ENCODE peak calls at places on chromosomes 6 and 20, in six cellular contexts. F is astrocyte, C is A549, M is DND-41, W is neuronal stem cell, K is HCT116. R is an unnamed sample.

GRCh38 chr6:158290659-158291058 is 21.6 kb upstream of the TULP4 start:
- DNase-seq in F (no peak), C (no peak), M (peak), W (no peak), K (no peak), R (peak)

GRCh38 chr6:11389977-11390376 is 147.6 kb upstream of the TMEM170B start:
- DNase-seq in F (peak), C (no peak), M (no peak), W (no peak), K (no peak), R (no peak)

GRCh38 chr6:155085582-155086253 is 90.6 kb downstream of the TIAM2 start:
- DNase-seq in F (peak), C (peak), M (no peak), W (no peak), K (peak), R (no peak)

GRCh38 chr6:14544689-14545088 is 427.1 kb downstream of the CD83 start:
- DNase-seq in F (no peak), C (no peak), M (no peak), W (no peak), K (no peak), R (no peak)

GRCh38 chr20:50138479-50139393 is 14.8 kb downstream of the PEDS1 start:
- DNase-seq in F (no peak), C (no peak), M (no peak), W (no peak), K (no peak), R (no peak)

GRCh38 chr6:19301980-19302379 is 535.2 kb upstream of the ID4 start:
- DNase-seq in F (peak), C (no peak), M (no peak), W (no peak), K (no peak), R (no peak)

GRCh38 chr6:108169801-108170606 is 4.2 kb downstream of the NR2E1 start:
- DNase-seq in F (no peak), C (no peak), M (no peak), W (no peak), K (no peak), R (no peak)

GRCh38 chr20:56974499-56975250 is 291.8 kb downstream of the BMP7 start:
- DNase-seq in F (peak), C (peak), M (peak), W (peak), K (peak), R (peak)

GRCh38 chr6:100435299-100435698 is 29.4 kb downstream of the SIM1 start:
- DNase-seq in F (peak), C (peak), M (no peak), W (no peak), K (peak), R (no peak)

GRCh38 chr6:8983202-8983688 is 547.9 kb upstream of the SLC35B3 start:
- DNase-seq in F (peak), C (peak), M (peak), W (peak), K (peak), R (peak)

GRCh38 chr6:35905841-35906498 is 14.9 kb downstream of the SRPK1 start:
- DNase-seq in F (no peak), C (no peak), M (no peak), W (no peak), K (no peak), R (no peak)

GRCh38 chr6:107864235-107864970 is 40.3 kb upstream of the SCML4 start:
- DNase-seq in F (no peak), C (no peak), M (no peak), W (no peak), K (no peak), R (no peak)

GRCh38 chr20:21643417-21643816 is 62.0 kb upstream of the PAX1 start:
- DNase-seq in F (no peak), C (no peak), M (no peak), W (no peak), K (no peak), R (no peak)

GRCh38 chr6:113344969-113345368 is 512.2 kb upstream of the MARCKS start:
- DNase-seq in F (peak), C (no peak), M (no peak), W (no peak), K (no peak), R (no peak)

GRCh38 chr6:81171991-81172740 is 580.3 kb downstream of the TENT5A start:
- DNase-seq in F (peak), C (no peak), M (no peak), W (no peak), K (peak), R (no peak)

GRCh38 chr6:136092897-136093296 is 157.2 kb downstream of the MTFR2 start:
- DNase-seq in F (no peak), C (no peak), M (no peak), W (no peak), K (no peak), R (no peak)

GRCh38 chr6:127118505-127119360 is at the start of gene RSPO3:
- DNase-seq in F (no peak), C (peak), M (no peak), W (peak), K (no peak), R (peak)

GRCh38 chr20:47921306-47922279 is 136.3 kb upstream of the SULF2 start:
- DNase-seq in F (no peak), C (no peak), M (no peak), W (no peak), K (no peak), R (no peak)

GRCh38 chr20:32727663-32728062 is 15.6 kb downstream of the COMMD7 start:
- DNase-seq in F (peak), C (no peak), M (no peak), W (no peak), K (no peak), R (no peak)

DNA sequence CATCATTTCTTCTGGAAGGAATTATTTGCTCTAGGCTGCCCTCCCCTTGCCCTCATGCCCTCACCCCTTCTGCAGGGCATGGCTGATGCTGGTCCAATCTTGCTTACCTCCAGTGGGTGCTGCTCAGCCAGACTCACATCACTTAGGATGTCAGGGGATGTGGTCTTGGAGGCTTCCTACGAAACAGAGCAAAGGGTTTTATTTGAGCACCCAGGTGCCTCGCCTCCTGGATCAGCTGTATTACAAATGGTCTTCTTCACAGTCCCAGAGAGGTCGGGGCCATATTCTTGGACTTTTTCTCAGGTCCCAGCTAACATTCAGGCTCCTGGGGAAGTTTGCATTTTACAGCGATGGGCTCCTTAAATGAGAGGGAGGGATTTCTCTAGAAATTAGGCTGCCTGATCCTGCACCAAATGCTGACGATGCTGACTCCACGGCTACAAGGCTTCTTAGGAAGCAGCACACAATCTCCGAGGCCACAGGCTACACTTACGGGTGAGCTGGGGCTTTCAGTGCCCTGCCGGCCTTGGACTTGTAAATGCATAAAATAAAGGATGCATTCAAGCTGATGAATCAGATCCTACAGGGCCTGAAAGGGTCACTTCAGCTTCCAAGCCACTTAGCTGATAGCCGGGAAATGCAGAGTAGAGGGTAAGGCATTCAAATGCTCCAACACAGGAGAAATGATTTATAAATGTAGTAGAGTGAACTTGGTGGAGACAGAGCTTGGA is 159.8 kb upstream of the ECI2 start:
- DNase-seq in F (no peak), C (no peak), M (no peak), W (no peak), K (no peak), R (no peak)
- H3K4me2 ChIP-seq in F (no peak), C (no peak), M (no peak), W (no peak), K (no peak), R (no peak)

GRCh38 chr6:133681880-133682279 is 207.0 kb upstream of the TCF21 start:
- DNase-seq in F (no peak), C (no peak), M (no peak), W (no peak), K (no peak), R (no peak)
- H3K4me2 ChIP-seq in F (no peak), C (no peak), M (no peak), W (no peak), K (no peak), R (no peak)

GRCh38 chr6:157241411-157241979 is 81.8 kb downstream of the TMEM242 start:
- DNase-seq in F (no peak), C (no peak), M (no peak), W (no peak), K (no peak), R (no peak)

GRCh38 chr6:157239148-157239547 is 84.2 kb downstream of the TMEM242 start:
- DNase-seq in F (no peak), C (no peak), M (no peak), W (no peak), K (no peak), R (no peak)

GRCh38 chr6:157239671-157240058 is 83.7 kb downstream of the TMEM242 start:
- DNase-seq in F (no peak), C (no peak), M (no peak), W (no peak), K (no peak), R (no peak)

GRCh38 chr6:157240960-157241311 is 82.4 kb downstream of the TMEM242 start:
- DNase-seq in F (no peak), C (no peak), M (no peak), W (no peak), K (no peak), R (no peak)

DNA sequence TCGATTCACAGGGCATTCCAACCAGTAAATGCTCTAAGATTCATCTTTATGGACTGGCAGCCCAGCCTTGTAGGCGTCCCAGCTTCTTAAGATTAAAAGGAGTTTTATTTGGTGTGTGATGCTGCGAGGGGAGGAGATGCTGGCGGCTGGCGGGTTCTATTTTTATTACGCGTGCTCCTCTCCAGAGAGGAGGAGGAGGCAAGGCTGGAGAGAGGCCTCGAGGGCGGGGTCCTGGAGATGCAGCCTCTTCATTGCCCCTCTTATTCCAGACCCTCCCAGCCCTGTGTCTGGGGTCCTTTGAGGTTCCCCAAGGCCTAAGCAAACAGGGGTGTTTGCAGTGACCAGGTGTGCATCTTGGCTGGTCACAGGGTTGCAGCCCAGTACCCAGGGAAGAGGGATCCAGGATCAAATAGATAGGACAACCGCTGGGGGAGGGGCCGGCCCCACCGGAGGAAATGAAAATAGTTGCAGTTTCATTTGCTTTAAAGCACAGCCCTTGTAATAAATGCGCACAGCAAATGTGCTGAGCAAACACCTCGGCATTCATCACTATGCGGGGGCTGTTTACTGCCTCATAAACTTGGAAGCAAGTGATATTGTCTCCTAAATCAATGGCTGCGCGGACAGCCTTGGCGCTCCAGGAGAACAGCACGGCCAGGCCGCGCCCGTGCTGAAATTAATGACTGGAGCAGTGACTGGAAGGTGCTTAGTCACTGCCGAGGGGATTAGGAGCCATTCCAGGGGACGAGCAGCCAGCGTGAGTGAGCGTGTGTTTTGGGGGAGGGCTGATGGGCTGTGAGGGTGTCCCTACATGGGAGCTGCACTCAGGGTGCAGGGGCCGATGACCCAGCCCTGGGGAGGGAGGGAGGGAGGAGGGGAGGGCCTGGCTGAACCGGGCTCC is 83.0 kb downstream of the TMEM242 start:
- DNase-seq in F (peak), C (no peak), M (no peak), W (no peak), K (no peak), R (peak)
- H3K4me2 ChIP-seq in F (peak), C (no peak), M (no peak), W (no peak), K (peak), R (peak)

DNA sequence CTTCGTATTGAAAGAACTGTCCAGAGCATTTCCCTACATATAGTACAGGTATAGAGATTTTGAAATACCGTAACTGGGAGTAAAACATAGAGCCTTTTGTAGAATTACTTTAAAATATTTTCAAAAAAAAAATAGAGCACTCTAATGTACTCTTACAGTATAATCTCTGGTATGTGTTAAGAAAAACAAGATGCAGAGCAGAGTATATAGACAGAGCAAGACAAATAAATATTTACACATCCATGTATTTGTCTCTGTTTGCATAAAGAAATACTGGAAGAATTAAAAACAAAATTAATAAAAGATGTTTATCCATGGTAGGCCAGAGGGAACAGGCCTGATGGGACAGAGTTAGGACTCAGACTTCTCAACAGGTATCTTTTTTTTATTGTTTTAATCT is 28.0 kb upstream of the SUMO4 start:
- DNase-seq in F (no peak), C (no peak), M (no peak), W (no peak), K (no peak), R (no peak)
- H3K4me2 ChIP-seq in F (no peak), C (no peak), M (no peak), W (no peak), K (no peak), R (no peak)

DNA sequence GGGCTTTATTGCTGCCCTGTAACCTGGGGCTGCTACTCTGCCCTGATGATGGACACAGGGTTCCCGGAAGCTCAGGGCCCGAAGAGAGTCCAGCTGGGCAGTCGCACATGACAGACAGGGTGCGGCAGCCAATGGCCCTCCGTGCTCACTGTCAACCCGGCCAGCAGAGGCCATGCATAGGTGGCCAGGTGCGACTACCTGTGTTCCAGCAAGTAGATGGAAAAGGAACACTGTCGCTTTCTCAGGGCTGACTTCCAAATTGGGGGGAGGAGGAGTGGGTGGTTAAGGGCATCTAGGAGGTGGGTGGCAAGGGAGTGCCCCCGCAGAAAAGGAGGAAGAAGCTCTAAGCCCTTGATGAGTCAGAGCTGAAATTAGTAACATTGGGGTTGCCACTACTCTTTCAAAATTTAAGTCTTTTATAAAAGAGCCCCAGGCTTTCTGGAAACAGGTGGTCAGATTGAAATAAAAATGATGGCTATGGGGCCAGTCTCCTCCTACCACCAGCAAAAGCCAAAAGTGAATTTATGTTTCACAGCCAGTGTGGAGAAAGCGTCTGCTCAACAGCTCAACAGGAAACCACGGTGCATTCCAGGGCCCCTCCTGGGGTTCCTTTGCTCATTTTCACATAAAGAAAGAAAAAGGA is 2.3 kb upstream of the RAMACL start:
- DNase-seq in F (peak), C (no peak), M (no peak), W (no peak), K (no peak), R (no peak)
- H3K4me2 ChIP-seq in F (peak), C (no peak), M (no peak), W (no peak), K (peak), R (no peak)

GRCh38 chr6:116556065-116556464 is 2.5 kb downstream of the CALHM4 start:
- DNase-seq in F (peak), C (no peak), M (no peak), W (no peak), K (no peak), R (no peak)
- H3K4me2 ChIP-seq in F (peak), C (peak), M (no peak), W (no peak), K (peak), R (no peak)

DNA sequence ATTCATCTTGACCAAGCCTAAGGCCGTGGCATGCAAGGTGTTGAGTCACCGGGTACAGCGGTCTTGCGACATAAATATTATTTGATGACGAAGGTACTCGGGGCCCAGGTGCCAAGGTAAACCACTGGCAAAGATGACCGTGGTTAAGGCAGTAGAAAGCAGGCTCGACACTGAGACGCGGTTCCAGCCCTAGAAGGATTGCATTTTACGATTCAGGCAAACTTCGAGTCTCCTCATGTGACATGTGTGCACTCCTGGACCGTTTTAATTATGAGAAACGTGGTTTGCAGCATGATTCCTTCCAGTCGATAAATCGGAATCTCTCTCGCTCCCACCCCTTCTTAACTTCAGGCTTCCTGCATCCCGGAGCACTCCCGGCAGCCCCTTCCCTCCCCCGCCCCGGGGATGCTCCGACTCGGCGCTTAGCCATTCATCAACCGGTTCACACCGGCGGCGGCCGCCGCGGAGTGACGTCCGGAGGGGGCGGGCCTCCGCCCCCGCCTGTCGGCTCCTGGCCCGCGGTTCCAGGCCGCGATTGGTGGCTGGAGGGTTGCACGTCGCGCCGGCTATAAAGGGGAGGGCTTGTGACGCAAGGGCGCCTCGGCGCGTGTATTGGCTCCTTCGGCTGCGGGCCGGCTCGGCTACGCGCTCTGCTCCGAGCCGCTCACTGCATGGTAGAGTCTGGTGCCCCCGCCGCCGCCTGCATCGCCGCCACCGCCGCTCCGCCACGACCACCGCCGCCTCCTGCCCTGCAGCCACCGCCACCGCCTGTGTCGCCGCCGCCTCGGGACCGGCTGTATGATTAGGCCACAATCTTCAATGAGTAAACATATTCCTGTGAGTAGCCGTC is at the start of the genes LOC128125822 and PTP4A1:
- DNase-seq in F (peak), C (peak), M (peak), W (peak), K (peak), R (peak)
- H3K4me2 ChIP-seq in F (peak), C (peak), M (peak), W (peak), K (peak), R (peak)

GRCh38 chr6:112232845-112233256 is 21.5 kb downstream of the LAMA4 start:
- DNase-seq in F (peak), C (no peak), M (no peak), W (no peak), K (no peak), R (no peak)
- H3K4me2 ChIP-seq in F (peak), C (no peak), M (no peak), W (no peak), K (peak), R (no peak)

GRCh38 chr6:31578058-31578457 is 2.7 kb downstream of the TNF start:
- DNase-seq in F (no peak), C (no peak), M (no peak), W (no peak), K (no peak), R (no peak)

GRCh38 chr6:31576897-31577341 is 1.6 kb downstream of the TNF start:
- DNase-seq in F (no peak), C (no peak), M (peak), W (no peak), K (no peak), R (no peak)

GRCh38 chr6:31574106-31575061 is 981 bp upstream of the TNF start:
- DNase-seq in F (no peak), C (no peak), M (no peak), W (no peak), K (no peak), R (no peak)

GRCh38 chr6:31575335-31575901 is at the start of gene TNF:
- DNase-seq in F (no peak), C (no peak), M (peak), W (no peak), K (no peak), R (no peak)

DNA sequence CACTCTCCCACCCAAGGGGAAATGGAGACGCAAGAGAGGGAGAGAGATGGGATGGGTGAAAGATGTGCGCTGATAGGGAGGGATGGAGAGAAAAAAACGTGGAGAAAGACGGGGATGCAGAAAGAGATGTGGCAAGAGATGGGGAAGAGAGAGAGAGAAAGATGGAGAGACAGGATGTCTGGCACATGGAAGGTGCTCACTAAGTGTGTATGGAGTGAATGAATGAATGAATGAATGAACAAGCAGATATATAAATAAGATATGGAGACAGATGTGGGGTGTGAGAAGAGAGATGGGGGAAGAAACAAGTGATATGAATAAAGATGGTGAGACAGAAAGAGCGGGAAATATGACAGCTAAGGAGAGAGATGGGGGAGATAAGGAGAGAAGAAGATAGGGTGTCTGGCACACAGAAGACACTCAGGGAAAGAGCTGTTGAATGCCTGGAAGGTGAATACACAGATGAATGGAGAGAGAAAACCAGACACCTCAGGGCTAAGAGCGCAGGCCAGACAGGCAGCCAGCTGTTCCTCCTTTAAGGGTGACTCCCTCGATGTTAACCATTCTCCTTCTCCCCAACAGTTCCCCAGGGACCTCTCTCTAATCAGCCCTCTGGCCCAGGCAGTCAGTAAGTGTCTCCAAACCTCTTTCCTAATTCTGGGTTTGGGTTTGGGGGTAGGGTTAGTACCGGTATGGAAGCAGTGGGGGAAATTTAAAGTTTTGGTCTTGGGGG is 753 bp downstream of the TNF start:
- DNase-seq in F (no peak), C (no peak), M (no peak), W (no peak), K (no peak), R (no peak)
- H3K4me2 ChIP-seq in F (no peak), C (no peak), M (peak), W (no peak), K (no peak), R (no peak)

R was measured in MM.1S.